ENCODE peak calls at places on chromosomes 4 and X, in nine cellular contexts. L is fibroblast of lung, O is colonic mucosa, V is GM23248, C is cardiac muscle cell, N is PC-9, W is lower lobe of right lung, X is small intestine, R is mammary epithelial cell. H is an unnamed sample. For H3K36me3 and H3K4me1, the result is how much of the 10 kb centered on the place peaks cover.

GRCh38 chr4:67746797-67747495 is 7.2 kb downstream of the GNRHR start:
- DNase-seq in C (peak), W (no peak), V (peak), R (peak), L (peak), O (no peak), X (peak), N (no peak), H (no peak)

GRCh38 chrX:80667967-80668366 is 141.7 kb downstream of the BRWD3 start:
- DNase-seq in O (no peak), X (no peak), C (no peak), V (no peak), W (no peak), N (no peak), L (no peak), R (no peak), H (no peak)

GRCh38 chr4:111398906-111399330 is 746.3 kb upstream of the FAM241A start:
- DNase-seq in X (no peak), R (no peak), O (no peak), V (peak), W (no peak), N (no peak), C (peak), L (peak), H (no peak)

GRCh38 chrX:123561439-123562215 is 171.2 kb downstream of the THOC2 start:
- DNase-seq in V (no peak), C (no peak), L (no peak), N (no peak), X (no peak), O (no peak), W (no peak), R (no peak), H (no peak)

GRCh38 chr4:185708348-185708747 is 103.6 kb downstream of the SORBS2 start:
- DNase-seq in C (peak), W (no peak), V (peak), N (no peak), X (no peak), O (no peak), R (peak), L (peak), H (peak)

GRCh38 chr4:183099537-183100297 is 660 bp downstream of the WWC2 start:
- DNase-seq in R (peak), C (no peak), V (peak), L (no peak), X (no peak), O (no peak), W (peak), N (peak), H (peak)

GRCh38 chr4:57097711-57098110 is 12.5 kb downstream of the IGFBP7 start:
- DNase-seq in C (no peak), V (no peak), O (no peak), R (no peak), X (no peak), W (no peak), N (no peak), L (no peak), H (no peak)

GRCh38 chr4:138308421-138308820 is 66.3 kb upstream of the SLC7A11 start:
- DNase-seq in L (no peak), V (peak), O (no peak), W (no peak), X (no peak), N (peak), C (no peak), R (peak), H (peak)

GRCh38 chrX:68808686-68809357 is 20.0 kb upstream of the EFNB1 start:
- DNase-seq in N (no peak), W (no peak), V (peak), O (no peak), R (no peak), L (no peak), C (peak), X (no peak), H (no peak)

GRCh38 chr4:55906999-55907398 is 41.7 kb upstream of the CEP135 start:
- DNase-seq in V (peak), L (no peak), W (no peak), N (no peak), X (no peak), C (no peak), R (peak), O (no peak), H (no peak)

GRCh38 chr4:107183155-107183774 is 147.2 kb upstream of the DKK2 start:
- DNase-seq in X (peak), N (no peak), C (peak), V (peak), W (no peak), O (peak), L (peak), R (peak), H (no peak)

GRCh38 chr4:55372259-55372658 is 23.5 kb upstream of the TMEM165 start:
- DNase-seq in O (no peak), C (peak), X (no peak), V (peak), W (no peak), L (no peak), N (no peak), R (no peak), H (no peak)

GRCh38 chr4:171985129-171985528 is 171.9 kb downstream of the GALNTL6 start:
- DNase-seq in W (no peak), N (no peak), X (no peak), C (no peak), L (no peak), V (no peak), R (peak), O (no peak), H (no peak)

GRCh38 chr4:38131371-38132139 is 171.4 kb downstream of the PTTG2 start:
- DNase-seq in R (peak), W (no peak), C (peak), X (peak), L (no peak), O (no peak), V (no peak), N (no peak), H (peak)

GRCh38 chr4:153792007-153792892 is 3.4 kb upstream of the SFRP2 start:
- DNase-seq in V (peak), X (peak), W (peak), N (no peak), C (peak), R (peak), L (peak), O (peak), H (no peak)

GRCh38 chr4:144647095-144647959 is 1.4 kb downstream of the HHIP start:
- DNase-seq in W (no peak), L (peak), R (no peak), V (peak), X (no peak), O (no peak), C (peak), N (no peak), H (no peak)

GRCh38 chr4:145772347-145772746 is 92.4 kb downstream of the C4orf51 start:
- DNase-seq in X (no peak), O (no peak), W (no peak), L (no peak), N (no peak), C (no peak), V (no peak), R (no peak), H (no peak)

GRCh38 chr4:8722556-8722955 is 130.0 kb downstream of the CPZ start:
- DNase-seq in C (no peak), N (no peak), O (no peak), X (no peak), R (no peak), V (no peak), W (peak), L (no peak), H (no peak)

GRCh38 chr4:123671633-123672404 is 275.2 kb downstream of the SPRY1 start:
- DNase-seq in X (no peak), R (no peak), N (no peak), V (no peak), L (no peak), O (no peak), W (no peak), C (no peak), H (no peak)

GRCh38 chr4:102761478-102761790 is 666 bp upstream of the MANBA start:
- DNase-seq in C (peak), O (no peak), V (peak), N (no peak), R (no peak), W (no peak), X (no peak), L (peak), H (no peak)

GRCh38 chr4:78937837-78938236 is 1.4 kb downstream of the PAQR3 start:
- DNase-seq in L (no peak), O (no peak), N (no peak), V (peak), C (no peak), W (no peak), R (peak), X (no peak), H (no peak)

GRCh38 chr4:7653510-7654414 is 219.0 kb upstream of the PSAPL1 start:
- DNase-seq in X (no peak), V (no peak), W (peak), L (no peak), N (no peak), R (no peak), O (no peak), C (peak), H (no peak)

GRCh38 chr4:118139241-118139640 is 105.0 kb downstream of the NDST3 start:
- DNase-seq in V (no peak), W (no peak), O (no peak), N (no peak), R (no peak), C (no peak), L (no peak), X (no peak), H (no peak)

DNA sequence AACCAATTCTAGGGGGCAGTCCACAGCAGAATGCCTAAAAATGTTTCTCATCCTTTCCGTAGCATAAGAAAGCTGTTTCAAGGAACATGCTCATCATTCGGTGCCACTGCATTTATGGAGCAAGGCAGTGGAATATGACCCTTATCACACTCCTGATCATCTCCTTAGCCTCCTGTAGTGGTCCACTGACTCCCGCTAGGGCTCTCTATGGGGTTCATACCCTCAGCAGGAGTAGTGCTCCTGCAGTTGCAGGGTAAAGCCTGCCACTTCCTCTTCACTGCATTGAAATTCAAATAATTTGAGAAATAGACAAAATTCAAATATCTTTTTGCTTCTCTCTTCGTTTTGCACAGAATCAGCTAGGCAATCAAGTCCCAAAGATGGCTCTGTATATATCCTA is 107.0 kb downstream of the NDST3 start:
- DNase-seq in L (no peak), V (no peak), N (no peak), C (no peak), W (no peak), X (no peak), R (no peak), O (no peak), H (no peak)
- H3K36me3 ChIP-seq in L (under half), V (under half), N (under half), C (under half), W (under half), X (under half), R (under half), O (under half), H (under half)

GRCh38 chr4:140153419-140153743 is 603 bp downstream of the MAML3 start:
- DNase-seq in O (no peak), N (no peak), X (no peak), R (no peak), W (no peak), C (no peak), L (no peak), V (no peak), H (no peak)
- H3K4me1 ChIP-seq in O (under half), N (under half), X (under half), R (under half), W (under half), C (under half), L (under half), V (under half), H (under half)

GRCh38 chr4:159480826-159481225 is 377.9 kb downstream of the RAPGEF2 start:
- DNase-seq in V (no peak), C (no peak), W (no peak), L (no peak), X (no peak), N (no peak), O (no peak), R (no peak), H (no peak)

GRCh38 chr4:159481936-159482335 is 379.1 kb downstream of the RAPGEF2 start:
- DNase-seq in X (no peak), W (no peak), R (peak), C (no peak), V (no peak), L (no peak), N (no peak), O (no peak), H (no peak)

GRCh38 chr4:159476886-159477285 is 374.0 kb downstream of the RAPGEF2 start:
- DNase-seq in C (no peak), O (no peak), X (no peak), V (no peak), L (no peak), R (no peak), W (no peak), N (no peak), H (no peak)
- H3K27ac ChIP-seq in C (no peak), O (no peak), X (no peak), V (no peak), L (no peak), R (no peak), W (no peak), N (no peak), H (no peak)

GRCh38 chr4:83408958-83409357 is 46.7 kb downstream of the HELQ start:
- DNase-seq in W (no peak), L (no peak), R (no peak), X (no peak), O (no peak), C (no peak), V (no peak), N (no peak), H (no peak)
- H3K36me3 ChIP-seq in W (under half), L (under half), R (under half), X (under half), O (under half), C (under half), V (under half), N (under half), H (under half)

DNA sequence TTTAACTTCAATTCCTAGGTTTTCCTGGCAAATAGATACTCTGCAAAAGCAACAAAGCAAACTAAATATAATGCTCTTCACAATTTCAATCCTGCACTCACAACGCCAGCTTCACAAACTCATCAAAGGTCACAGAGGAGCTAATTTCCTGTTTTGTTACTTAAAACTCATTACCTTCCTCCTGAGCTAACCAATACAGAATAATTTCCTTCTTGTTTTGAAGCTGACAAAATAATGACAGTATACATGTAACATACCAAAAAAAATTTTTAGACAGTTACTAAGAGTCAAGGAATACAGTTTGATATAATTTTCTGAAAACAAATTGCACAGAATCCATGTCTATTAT is 17.9 kb downstream of the CNOT6L start:
- DNase-seq in X (no peak), O (no peak), L (no peak), C (no peak), R (no peak), V (no peak), W (no peak), N (no peak), H (no peak)
- H3K4me1 ChIP-seq in X (under half), O (under half), L (under half), C (under half), R (under half), V (under half), W (half or more), N (under half), H (under half)

H was measured in SJSA1.